ENCODE peak calls at places on chromosomes 7 and 10, in ten cellular contexts. U is adrenal gland; S is AG04450; F is naive thymus-derived CD4-positive, alpha-beta T cell; Z is CD8-positive, alpha-beta memory T cell; Y is thoracic aorta; E is neural progenitor cell; C is cardiac muscle cell; G is ascending aorta; A is SJSA1. Q is an unnamed sample.

GRCh38 chr7:105365541-105366534 is 22.9 kb downstream of the SRPK2 start:
- DNase-seq in U (peak), S (no peak), F (no peak), Z (no peak), Y (no peak), E (no peak), C (no peak), G (no peak), A (no peak), Q (no peak)

GRCh38 chr7:18421297-18422004 is 74.1 kb upstream of the HDAC9 start:
- DNase-seq in U (no peak), S (no peak), F (no peak), Z (no peak), Y (no peak), E (peak), C (peak), G (no peak), A (no peak), Q (no peak)

GRCh38 chr10:88820990-88821389 is 18.5 kb downstream of the LIPM start:
- DNase-seq in U (no peak), S (peak), F (no peak), Z (no peak), Y (no peak), E (no peak), C (no peak), G (no peak), A (no peak), Q (no peak)

GRCh38 chr10:80187465-80188409 is 17.6 kb downstream of the ANXA11 start:
- DNase-seq in U (no peak), S (no peak), F (peak), Z (peak), Y (no peak), E (no peak), C (no peak), G (peak), A (no peak), Q (no peak)

GRCh38 chr10:16944081-16944922 is 127.1 kb upstream of the RSU1 start:
- DNase-seq in U (no peak), S (peak), F (no peak), Z (no peak), Y (no peak), E (no peak), C (no peak), G (no peak), A (no peak), Q (no peak)

GRCh38 chr7:123437447-123437995 is 96.9 kb downstream of the IQUB start:
- DNase-seq in U (no peak), S (no peak), F (no peak), Z (no peak), Y (no peak), E (no peak), C (no peak), G (no peak), A (no peak), Q (no peak)

GRCh38 chr10:111986079-111986478 is 197.5 kb downstream of the GPAM start:
- DNase-seq in U (no peak), S (no peak), F (no peak), Z (no peak), Y (no peak), E (no peak), C (no peak), G (no peak), A (no peak), Q (no peak)

GRCh38 chr10:110857265-110858158 is 14.2 kb upstream of the PDCD4 start:
- DNase-seq in U (peak), S (peak), F (no peak), Z (no peak), Y (no peak), E (no peak), C (no peak), G (no peak), A (no peak), Q (no peak)

GRCh38 chr7:138802706-138803105 is 4.7 kb upstream of the ATP6V0A4 start:
- DNase-seq in U (no peak), S (no peak), F (no peak), Z (no peak), Y (no peak), E (no peak), C (no peak), G (no peak), A (no peak), Q (no peak)

GRCh38 chr10:112775892-112776679 is 174.0 kb upstream of the TCF7L2 start:
- DNase-seq in U (peak), S (no peak), F (no peak), Z (no peak), Y (no peak), E (no peak), C (no peak), G (no peak), A (no peak), Q (no peak)

GRCh38 chr10:31457858-31458257 is 138.8 kb downstream of the ZEB1 start:
- DNase-seq in U (no peak), S (no peak), F (no peak), Z (no peak), Y (no peak), E (no peak), C (no peak), G (no peak), A (no peak), Q (no peak)
- H3K4me3 ChIP-seq in U (no peak), S (no peak), F (no peak), Z (no peak), Y (no peak), E (no peak), C (no peak), G (no peak), A (no peak), Q (no peak)

DNA sequence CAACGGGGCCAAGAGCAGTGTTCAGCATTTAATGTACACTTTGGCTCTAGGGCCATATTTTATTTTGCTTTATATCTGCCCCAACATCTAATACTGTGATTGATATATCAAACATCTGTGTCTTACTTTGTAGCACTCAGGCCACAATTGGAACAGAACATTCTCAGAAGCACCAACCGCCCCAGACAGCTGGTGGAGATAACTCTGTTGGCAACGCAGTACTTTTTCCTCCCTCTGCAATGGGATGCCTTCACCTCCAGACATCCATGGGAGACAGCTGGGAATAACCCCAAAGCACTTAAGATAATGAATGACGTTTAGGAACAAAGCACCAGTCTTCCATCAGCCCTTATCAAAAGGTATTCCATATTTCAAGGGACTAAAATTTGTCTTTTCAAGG is 57.4 kb downstream of the PIP4K2A start:
- DNase-seq in U (no peak), S (no peak), F (no peak), Z (no peak), Y (no peak), E (no peak), C (no peak), G (no peak), A (no peak), Q (no peak)
- H3K27ac ChIP-seq in U (no peak), S (no peak), F (peak), Z (no peak), Y (peak), E (no peak), C (peak), G (peak), A (no peak), Q (no peak)

DNA sequence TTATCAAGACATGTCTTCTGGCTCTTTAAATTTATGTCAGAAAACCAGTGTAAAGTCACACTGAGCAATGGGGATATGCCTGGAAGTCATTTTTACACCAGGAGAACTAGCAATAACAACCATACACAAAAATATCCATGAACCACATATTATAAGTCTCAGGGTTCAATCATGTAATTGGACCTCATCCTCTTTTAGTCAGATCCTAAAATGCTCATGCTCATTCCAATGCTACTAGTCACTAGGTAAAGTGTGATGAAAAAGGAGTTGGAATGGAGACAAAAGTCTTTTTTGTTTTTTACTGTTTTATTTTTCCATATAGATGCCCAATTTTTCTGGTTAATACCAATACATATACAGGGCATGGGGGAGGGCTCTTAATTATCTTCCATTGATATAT is 306.1 kb downstream of the DGKB start:
- DNase-seq in U (no peak), S (no peak), F (no peak), Z (no peak), Y (no peak), E (no peak), C (no peak), G (no peak), A (no peak), Q (no peak)
- H3K4me3 ChIP-seq in U (no peak), S (no peak), F (no peak), Z (no peak), Y (no peak), E (no peak), C (no peak), G (no peak), A (no peak), Q (no peak)

GRCh38 chr7:56026538-56026937 is 24.7 kb downstream of the PSPH start:
- DNase-seq in U (no peak), S (no peak), F (no peak), Z (no peak), Y (no peak), E (no peak), C (no peak), G (no peak), A (no peak), Q (no peak)

GRCh38 chr7:56028942-56029630 is 22.2 kb downstream of the PSPH start:
- DNase-seq in U (no peak), S (peak), F (no peak), Z (no peak), Y (no peak), E (no peak), C (no peak), G (no peak), A (no peak), Q (no peak)

GRCh38 chr7:56033671-56034432 is 17.4 kb downstream of the PSPH start:
- DNase-seq in U (peak), S (no peak), F (peak), Z (peak), Y (no peak), E (peak), C (peak), G (peak), A (peak), Q (peak)

DNA sequence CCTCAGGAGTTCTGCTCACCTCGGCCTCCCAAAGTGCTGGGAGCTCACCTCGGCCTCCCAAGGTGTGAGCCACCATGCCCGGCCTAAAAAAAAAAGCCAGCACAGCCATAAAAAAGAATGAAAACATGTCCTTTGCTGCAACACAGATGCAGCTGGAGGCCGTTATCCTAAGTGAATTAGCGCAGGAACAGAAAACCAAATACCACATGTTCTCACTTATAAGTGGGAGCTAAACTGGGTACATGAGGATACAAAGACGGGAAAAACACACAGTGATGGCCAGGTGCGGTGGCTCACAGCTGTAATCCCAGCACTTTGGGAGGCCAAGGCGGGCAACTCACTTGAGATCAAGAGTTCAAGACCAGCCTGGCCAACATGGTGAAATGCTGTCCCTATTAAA is 20.9 kb downstream of the PSPH start:
- DNase-seq in U (no peak), S (no peak), F (no peak), Z (no peak), Y (no peak), E (no peak), C (no peak), G (no peak), A (no peak), Q (no peak)
- H3K27ac ChIP-seq in U (no peak), S (no peak), F (no peak), Z (no peak), Y (no peak), E (no peak), C (no peak), G (no peak), A (no peak), Q (no peak)

GRCh38 chr10:121498071-121498470 is 100.2 kb downstream of the FGFR2 start:
- DNase-seq in U (no peak), S (no peak), F (no peak), Z (no peak), Y (no peak), E (no peak), C (no peak), G (no peak), A (no peak), Q (no peak)

GRCh38 chr10:121500591-121501341 is 97.5 kb downstream of the FGFR2 start:
- DNase-seq in U (no peak), S (no peak), F (no peak), Z (no peak), Y (no peak), E (no peak), C (no peak), G (no peak), A (no peak), Q (no peak)

GRCh38 chr10:121501796-121502195 is 96.4 kb downstream of the FGFR2 start:
- DNase-seq in U (no peak), S (no peak), F (no peak), Z (no peak), Y (no peak), E (no peak), C (no peak), G (no peak), A (no peak), Q (no peak)

DNA sequence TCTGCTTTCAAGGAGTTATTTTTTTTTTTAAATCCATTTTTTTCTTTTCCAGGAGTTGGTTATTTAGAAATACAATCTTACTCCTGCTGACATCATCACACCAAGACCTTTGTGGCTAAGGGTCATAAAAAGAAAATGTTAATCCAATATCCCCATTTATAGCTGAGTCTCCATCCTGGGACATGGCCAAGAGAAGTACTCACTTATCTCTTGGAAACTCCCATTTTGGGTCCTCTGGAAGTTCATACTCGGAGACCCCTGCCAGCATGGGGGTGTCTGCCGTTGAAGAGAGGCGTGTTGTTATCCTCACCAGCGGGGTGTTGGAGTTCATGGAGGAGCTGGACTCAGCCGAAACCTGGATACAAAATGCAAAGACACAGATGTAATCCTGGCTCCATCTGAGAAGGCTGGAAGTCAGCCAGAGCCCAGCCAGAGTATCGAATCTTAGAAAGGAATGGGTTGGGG is 94.6 kb downstream of the FGFR2 start:
- DNase-seq in U (no peak), S (no peak), F (no peak), Z (no peak), Y (no peak), E (no peak), C (no peak), G (no peak), A (no peak), Q (no peak)
- H3K4me3 ChIP-seq in U (no peak), S (no peak), F (no peak), Z (no peak), Y (no peak), E (no peak), C (no peak), G (no peak), A (no peak), Q (no peak)

GRCh38 chr7:151352512-151352911 is 10.9 kb downstream of the NUB1 start:
- DNase-seq in U (no peak), S (no peak), F (no peak), Z (no peak), Y (no peak), E (no peak), C (no peak), G (no peak), A (no peak), Q (no peak)
- H3K27ac ChIP-seq in U (no peak), S (no peak), F (peak), Z (peak), Y (no peak), E (no peak), C (no peak), G (no peak), A (no peak), Q (no peak)

DNA sequence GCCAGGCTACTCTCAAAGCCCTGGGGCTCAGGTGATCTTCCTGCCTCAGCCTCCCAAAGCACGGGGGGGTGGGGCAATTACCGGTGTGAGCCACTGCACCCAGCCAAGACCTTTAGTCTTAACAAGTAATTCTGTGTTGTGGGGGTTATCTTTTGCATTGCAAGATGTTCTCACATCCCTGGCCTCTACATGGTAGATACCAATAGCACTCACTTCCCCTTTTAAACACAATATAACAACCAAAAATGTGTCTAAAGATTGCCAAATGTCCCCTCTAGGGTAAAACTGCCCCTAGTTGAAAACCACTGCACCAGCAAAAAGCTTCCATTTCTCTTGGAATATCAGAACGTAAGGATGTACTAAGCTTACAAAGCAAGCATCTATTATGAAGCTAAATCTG is 225.0 kb downstream of the CTNNA3 start:
- DNase-seq in U (no peak), S (no peak), F (no peak), Z (no peak), Y (no peak), E (no peak), C (no peak), G (no peak), A (no peak), Q (no peak)
- H3K4me3 ChIP-seq in U (no peak), S (no peak), F (no peak), Z (no peak), Y (no peak), E (no peak), C (no peak), G (no peak), A (no peak), Q (no peak)

GRCh38 chr7:47580811-47581331 is 1.0 kb downstream of the TNS3 start:
- DNase-seq in U (peak), S (no peak), F (no peak), Z (no peak), Y (no peak), E (peak), C (no peak), G (no peak), A (no peak), Q (no peak)
- H3K27ac ChIP-seq in U (peak), S (peak), F (no peak), Z (no peak), Y (peak), E (no peak), C (no peak), G (peak), A (peak), Q (peak)

GRCh38 chr10:117250409-117250808 is 9.5 kb downstream of the SLC18A2 start:
- DNase-seq in U (no peak), S (no peak), F (no peak), Z (no peak), Y (no peak), E (no peak), C (no peak), G (no peak), A (no peak), Q (no peak)
- H3K4me3 ChIP-seq in U (no peak), S (no peak), F (no peak), Z (no peak), Y (no peak), E (no peak), C (no peak), G (no peak), A (no peak), Q (no peak)

GRCh38 chr7:112248598-112248997 is 42.1 kb downstream of the ZNF277 start:
- DNase-seq in U (no peak), S (no peak), F (no peak), Z (no peak), Y (no peak), E (no peak), C (no peak), G (no peak), A (no peak), Q (no peak)
- H3K27ac ChIP-seq in U (no peak), S (no peak), F (no peak), Z (no peak), Y (no peak), E (no peak), C (no peak), G (no peak), A (no peak), Q (no peak)

Q was measured in left ventricle myocardium inferior.